ENCODE peak calls at places on chromosomes 5 and 9, in nine cellular contexts. One of them, this sample, is unnamed.

GRCh38 chr9:114069476-114070187 is 8.5 kb downstream of the AMBP start:
- DNase-seq in K562: no peak
- DNase-seq in dorsolateral prefrontal cortex: no peak
- DNase-seq in NB4: no peak
- DNase-seq in HL-60: no peak
- DNase-seq in NK-92 treated with Interleukin-12 subunit alpha and Interleukin-12 subunit beta, amount 100 ng/mL, for 24 hours: no peak
- DNase-seq in activated gamma-delta T cell treated with anti-CD3 and anti-CD28 coated beads, Interleukin-2, amount 50 U/mL, for 16 hours: no peak
- DNase-seq in T follicular helper cell: no peak
- DNase-seq in amniotic stem cell: no peak
- DNase-seq in this sample: no peak

GRCh38 chr9:137592767-137593166 is 2.5 kb upstream of the ZMYND19 start:
- DNase-seq in NK-92 treated with Interleukin-12 subunit alpha and Interleukin-12 subunit beta, amount 100 ng/mL, for 24 hours: no peak
- DNase-seq in activated gamma-delta T cell treated with anti-CD3 and anti-CD28 coated beads, Interleukin-2, amount 50 U/mL, for 16 hours: no peak
- DNase-seq in HL-60: peak
- DNase-seq in NB4: peak
- DNase-seq in K562: no peak
- DNase-seq in dorsolateral prefrontal cortex: no peak
- DNase-seq in amniotic stem cell: no peak
- DNase-seq in T follicular helper cell: no peak
- DNase-seq in this sample: no peak

GRCh38 chr9:37324261-37324683 is 98.2 kb upstream of the GRHPR start:
- DNase-seq in HL-60: no peak
- DNase-seq in amniotic stem cell: no peak
- DNase-seq in activated gamma-delta T cell treated with anti-CD3 and anti-CD28 coated beads, Interleukin-2, amount 50 U/mL, for 16 hours: no peak
- DNase-seq in dorsolateral prefrontal cortex: no peak
- DNase-seq in T follicular helper cell: no peak
- DNase-seq in NK-92 treated with Interleukin-12 subunit alpha and Interleukin-12 subunit beta, amount 100 ng/mL, for 24 hours: no peak
- DNase-seq in NB4: peak
- DNase-seq in K562: no peak
- DNase-seq in this sample: no peak

GRCh38 chr9:3698531-3698930 is 172.7 kb upstream of the RFX3 start:
- DNase-seq in NK-92 treated with Interleukin-12 subunit alpha and Interleukin-12 subunit beta, amount 100 ng/mL, for 24 hours: no peak
- DNase-seq in K562: no peak
- DNase-seq in T follicular helper cell: no peak
- DNase-seq in NB4: no peak
- DNase-seq in amniotic stem cell: no peak
- DNase-seq in activated gamma-delta T cell treated with anti-CD3 and anti-CD28 coated beads, Interleukin-2, amount 50 U/mL, for 16 hours: no peak
- DNase-seq in HL-60: no peak
- DNase-seq in dorsolateral prefrontal cortex: no peak
- DNase-seq in this sample: peak

GRCh38 chr9:107239474-107239873 is 43.6 kb upstream of the RAD23B start:
- DNase-seq in NK-92 treated with Interleukin-12 subunit alpha and Interleukin-12 subunit beta, amount 100 ng/mL, for 24 hours: no peak
- DNase-seq in K562: peak
- DNase-seq in NB4: peak
- DNase-seq in amniotic stem cell: no peak
- DNase-seq in T follicular helper cell: no peak
- DNase-seq in dorsolateral prefrontal cortex: no peak
- DNase-seq in HL-60: no peak
- DNase-seq in activated gamma-delta T cell treated with anti-CD3 and anti-CD28 coated beads, Interleukin-2, amount 50 U/mL, for 16 hours: no peak
- DNase-seq in this sample: no peak

GRCh38 chr5:6719417-6719816 is 6.2 kb downstream of the TENT4A start:
- DNase-seq in K562: no peak
- DNase-seq in activated gamma-delta T cell treated with anti-CD3 and anti-CD28 coated beads, Interleukin-2, amount 50 U/mL, for 16 hours: no peak
- DNase-seq in NK-92 treated with Interleukin-12 subunit alpha and Interleukin-12 subunit beta, amount 100 ng/mL, for 24 hours: no peak
- DNase-seq in HL-60: no peak
- DNase-seq in T follicular helper cell: no peak
- DNase-seq in amniotic stem cell: no peak
- DNase-seq in dorsolateral prefrontal cortex: no peak
- DNase-seq in NB4: no peak
- DNase-seq in this sample: no peak

GRCh38 chr9:72292184-72292787 is 72.7 kb downstream of the ZFAND5 start:
- DNase-seq in activated gamma-delta T cell treated with anti-CD3 and anti-CD28 coated beads, Interleukin-2, amount 50 U/mL, for 16 hours: no peak
- DNase-seq in T follicular helper cell: no peak
- DNase-seq in dorsolateral prefrontal cortex: no peak
- DNase-seq in HL-60: peak
- DNase-seq in K562: no peak
- DNase-seq in NK-92 treated with Interleukin-12 subunit alpha and Interleukin-12 subunit beta, amount 100 ng/mL, for 24 hours: no peak
- DNase-seq in NB4: peak
- DNase-seq in amniotic stem cell: peak
- DNase-seq in this sample: peak

GRCh38 chr9:136160321-136160938 is 41.8 kb upstream of the TMEM250 start:
- DNase-seq in NK-92 treated with Interleukin-12 subunit alpha and Interleukin-12 subunit beta, amount 100 ng/mL, for 24 hours: no peak
- DNase-seq in NB4: no peak
- DNase-seq in dorsolateral prefrontal cortex: no peak
- DNase-seq in amniotic stem cell: no peak
- DNase-seq in K562: no peak
- DNase-seq in HL-60: no peak
- DNase-seq in T follicular helper cell: no peak
- DNase-seq in activated gamma-delta T cell treated with anti-CD3 and anti-CD28 coated beads, Interleukin-2, amount 50 U/mL, for 16 hours: no peak
- DNase-seq in this sample: no peak

GRCh38 chr9:26437056-26437711 is 455.4 kb downstream of the CAAP1 start:
- DNase-seq in T follicular helper cell: no peak
- DNase-seq in activated gamma-delta T cell treated with anti-CD3 and anti-CD28 coated beads, Interleukin-2, amount 50 U/mL, for 16 hours: no peak
- DNase-seq in NB4: no peak
- DNase-seq in K562: no peak
- DNase-seq in NK-92 treated with Interleukin-12 subunit alpha and Interleukin-12 subunit beta, amount 100 ng/mL, for 24 hours: no peak
- DNase-seq in HL-60: no peak
- DNase-seq in amniotic stem cell: no peak
- DNase-seq in dorsolateral prefrontal cortex: no peak
- DNase-seq in this sample: no peak

GRCh38 chr9:101269596-101270324 is 115.0 kb downstream of the BAAT start:
- DNase-seq in NK-92 treated with Interleukin-12 subunit alpha and Interleukin-12 subunit beta, amount 100 ng/mL, for 24 hours: no peak
- DNase-seq in dorsolateral prefrontal cortex: peak
- DNase-seq in NB4: no peak
- DNase-seq in HL-60: no peak
- DNase-seq in K562: no peak
- DNase-seq in amniotic stem cell: no peak
- DNase-seq in T follicular helper cell: no peak
- DNase-seq in activated gamma-delta T cell treated with anti-CD3 and anti-CD28 coated beads, Interleukin-2, amount 50 U/mL, for 16 hours: no peak
- DNase-seq in this sample: no peak

GRCh38 chr5:95962785-95963184 is 1.1 kb upstream of the ELL2 start:
- DNase-seq in dorsolateral prefrontal cortex: no peak
- DNase-seq in NK-92 treated with Interleukin-12 subunit alpha and Interleukin-12 subunit beta, amount 100 ng/mL, for 24 hours: no peak
- DNase-seq in HL-60: no peak
- DNase-seq in K562: peak
- DNase-seq in activated gamma-delta T cell treated with anti-CD3 and anti-CD28 coated beads, Interleukin-2, amount 50 U/mL, for 16 hours: no peak
- DNase-seq in amniotic stem cell: no peak
- DNase-seq in T follicular helper cell: no peak
- DNase-seq in NB4: no peak
- DNase-seq in this sample: no peak

GRCh38 chr9:21102311-21102710 is 24.6 kb upstream of the IFNB1 start:
- DNase-seq in HL-60: no peak
- DNase-seq in K562: no peak
- DNase-seq in amniotic stem cell: no peak
- DNase-seq in NK-92 treated with Interleukin-12 subunit alpha and Interleukin-12 subunit beta, amount 100 ng/mL, for 24 hours: no peak
- DNase-seq in activated gamma-delta T cell treated with anti-CD3 and anti-CD28 coated beads, Interleukin-2, amount 50 U/mL, for 16 hours: no peak
- DNase-seq in NB4: no peak
- DNase-seq in dorsolateral prefrontal cortex: no peak
- DNase-seq in T follicular helper cell: no peak
- DNase-seq in this sample: peak

GRCh38 chr5:153517105-153517700 is 26.7 kb downstream of the GRIA1 start:
- DNase-seq in K562: no peak
- DNase-seq in dorsolateral prefrontal cortex: no peak
- DNase-seq in HL-60: no peak
- DNase-seq in amniotic stem cell: no peak
- DNase-seq in NK-92 treated with Interleukin-12 subunit alpha and Interleukin-12 subunit beta, amount 100 ng/mL, for 24 hours: no peak
- DNase-seq in activated gamma-delta T cell treated with anti-CD3 and anti-CD28 coated beads, Interleukin-2, amount 50 U/mL, for 16 hours: no peak
- DNase-seq in T follicular helper cell: no peak
- DNase-seq in NB4: peak
- DNase-seq in this sample: no peak

GRCh38 chr5:114191441-114191840 is 170.4 kb upstream of the KCNN2 start:
- DNase-seq in activated gamma-delta T cell treated with anti-CD3 and anti-CD28 coated beads, Interleukin-2, amount 50 U/mL, for 16 hours: no peak
- DNase-seq in NB4: no peak
- DNase-seq in dorsolateral prefrontal cortex: no peak
- DNase-seq in amniotic stem cell: no peak
- DNase-seq in K562: no peak
- DNase-seq in T follicular helper cell: no peak
- DNase-seq in HL-60: no peak
- DNase-seq in NK-92 treated with Interleukin-12 subunit alpha and Interleukin-12 subunit beta, amount 100 ng/mL, for 24 hours: no peak
- DNase-seq in this sample: no peak

GRCh38 chr9:16145196-16145950 is 592.5 kb downstream of the CCDC171 start:
- DNase-seq in K562: no peak
- DNase-seq in amniotic stem cell: no peak
- DNase-seq in T follicular helper cell: no peak
- DNase-seq in NB4: no peak
- DNase-seq in activated gamma-delta T cell treated with anti-CD3 and anti-CD28 coated beads, Interleukin-2, amount 50 U/mL, for 16 hours: no peak
- DNase-seq in HL-60: no peak
- DNase-seq in NK-92 treated with Interleukin-12 subunit alpha and Interleukin-12 subunit beta, amount 100 ng/mL, for 24 hours: no peak
- DNase-seq in dorsolateral prefrontal cortex: no peak
- DNase-seq in this sample: no peak

GRCh38 chr9:77783518-77783917 is 135.4 kb upstream of the GNA14 start:
- DNase-seq in HL-60: no peak
- DNase-seq in NK-92 treated with Interleukin-12 subunit alpha and Interleukin-12 subunit beta, amount 100 ng/mL, for 24 hours: no peak
- DNase-seq in T follicular helper cell: no peak
- DNase-seq in amniotic stem cell: no peak
- DNase-seq in K562: no peak
- DNase-seq in dorsolateral prefrontal cortex: no peak
- DNase-seq in NB4: no peak
- DNase-seq in activated gamma-delta T cell treated with anti-CD3 and anti-CD28 coated beads, Interleukin-2, amount 50 U/mL, for 16 hours: no peak
- DNase-seq in this sample: no peak

GRCh38 chr5:76522103-76522942 is 100.9 kb downstream of the F2RL2 start:
- DNase-seq in NB4: no peak
- DNase-seq in NK-92 treated with Interleukin-12 subunit alpha and Interleukin-12 subunit beta, amount 100 ng/mL, for 24 hours: no peak
- DNase-seq in K562: no peak
- DNase-seq in T follicular helper cell: no peak
- DNase-seq in dorsolateral prefrontal cortex: no peak
- DNase-seq in activated gamma-delta T cell treated with anti-CD3 and anti-CD28 coated beads, Interleukin-2, amount 50 U/mL, for 16 hours: no peak
- DNase-seq in amniotic stem cell: no peak
- DNase-seq in HL-60: no peak
- DNase-seq in this sample: no peak

GRCh38 chr5:91301459-91301858 is 81.7 kb downstream of the ARRDC3 start:
- DNase-seq in NB4: peak
- DNase-seq in amniotic stem cell: no peak
- DNase-seq in NK-92 treated with Interleukin-12 subunit alpha and Interleukin-12 subunit beta, amount 100 ng/mL, for 24 hours: no peak
- DNase-seq in T follicular helper cell: no peak
- DNase-seq in HL-60: no peak
- DNase-seq in K562: no peak
- DNase-seq in dorsolateral prefrontal cortex: no peak
- DNase-seq in activated gamma-delta T cell treated with anti-CD3 and anti-CD28 coated beads, Interleukin-2, amount 50 U/mL, for 16 hours: no peak
- DNase-seq in this sample: no peak

GRCh38 chr5:143400541-143401252 is 2.8 kb downstream of the NR3C1 start:
- DNase-seq in NB4: no peak
- DNase-seq in NK-92 treated with Interleukin-12 subunit alpha and Interleukin-12 subunit beta, amount 100 ng/mL, for 24 hours: no peak
- DNase-seq in activated gamma-delta T cell treated with anti-CD3 and anti-CD28 coated beads, Interleukin-2, amount 50 U/mL, for 16 hours: no peak
- DNase-seq in T follicular helper cell: no peak
- DNase-seq in amniotic stem cell: no peak
- DNase-seq in dorsolateral prefrontal cortex: no peak
- DNase-seq in HL-60: no peak
- DNase-seq in K562: no peak
- DNase-seq in this sample: peak

GRCh38 chr5:142716963-142717362 is 31.1 kb upstream of the FGF1 start:
- DNase-seq in T follicular helper cell: no peak
- DNase-seq in amniotic stem cell: no peak
- DNase-seq in NK-92 treated with Interleukin-12 subunit alpha and Interleukin-12 subunit beta, amount 100 ng/mL, for 24 hours: no peak
- DNase-seq in HL-60: peak
- DNase-seq in activated gamma-delta T cell treated with anti-CD3 and anti-CD28 coated beads, Interleukin-2, amount 50 U/mL, for 16 hours: no peak
- DNase-seq in NB4: peak
- DNase-seq in dorsolateral prefrontal cortex: peak
- DNase-seq in K562: peak
- DNase-seq in this sample: no peak

GRCh38 chr9:129644365-129644764 is 2.4 kb upstream of the ASB6 start:
- DNase-seq in activated gamma-delta T cell treated with anti-CD3 and anti-CD28 coated beads, Interleukin-2, amount 50 U/mL, for 16 hours: no peak
- DNase-seq in T follicular helper cell: no peak
- DNase-seq in NB4: no peak
- DNase-seq in dorsolateral prefrontal cortex: no peak
- DNase-seq in HL-60: no peak
- DNase-seq in NK-92 treated with Interleukin-12 subunit alpha and Interleukin-12 subunit beta, amount 100 ng/mL, for 24 hours: no peak
- DNase-seq in amniotic stem cell: no peak
- DNase-seq in K562: no peak
- DNase-seq in this sample: no peak